ENCODE peak calls at places on chromosomes 13 and 19, in six cellular contexts. One of them, this sample, is unnamed.

GRCh38 chr13:108987488-108987887 is 358.1 kb downstream of the MYO16 start:
- DNase-seq in NCI-H1105: no peak
- DNase-seq in left ventricle myocardium superior: no peak
- DNase-seq in psoas muscle: no peak
- DNase-seq in EL: no peak
- DNase-seq in sciatic nerve: no peak
- DNase-seq in this sample: no peak

GRCh38 chr13:50735071-50735470 is 108.4 kb downstream of the DLEU7 start:
- DNase-seq in NCI-H1105: no peak
- DNase-seq in left ventricle myocardium superior: no peak
- DNase-seq in psoas muscle: no peak
- DNase-seq in EL: no peak
- DNase-seq in sciatic nerve: no peak
- DNase-seq in this sample: no peak

GRCh38 chr13:20160346-20161274 is at the start of gene GJA3:
- DNase-seq in NCI-H1105: peak
- DNase-seq in left ventricle myocardium superior: peak
- DNase-seq in psoas muscle: no peak
- DNase-seq in EL: peak
- DNase-seq in sciatic nerve: no peak
- DNase-seq in this sample: no peak

GRCh38 chr19:28874742-28875141 is 338.2 kb downstream of the UQCRFS1 start:
- DNase-seq in NCI-H1105: peak
- DNase-seq in left ventricle myocardium superior: no peak
- DNase-seq in psoas muscle: no peak
- DNase-seq in EL: no peak
- DNase-seq in sciatic nerve: no peak
- DNase-seq in this sample: no peak

GRCh38 chr13:44921931-44922758 is 67.1 kb downstream of the NUFIP1 start:
- DNase-seq in NCI-H1105: no peak
- DNase-seq in left ventricle myocardium superior: no peak
- DNase-seq in psoas muscle: peak
- DNase-seq in EL: peak
- DNase-seq in sciatic nerve: no peak
- DNase-seq in this sample: no peak

GRCh38 chr19:21571316-21571715 is 65.9 kb downstream of the ZNF429 start:
- DNase-seq in NCI-H1105: no peak
- DNase-seq in left ventricle myocardium superior: no peak
- DNase-seq in psoas muscle: no peak
- DNase-seq in EL: no peak
- DNase-seq in sciatic nerve: no peak
- DNase-seq in this sample: no peak

GRCh38 chr13:112532837-112533745 is 54.9 kb downstream of the TUBGCP3 start:
- DNase-seq in NCI-H1105: no peak
- DNase-seq in left ventricle myocardium superior: no peak
- DNase-seq in psoas muscle: no peak
- DNase-seq in EL: no peak
- DNase-seq in sciatic nerve: no peak
- DNase-seq in this sample: no peak

GRCh38 chr13:43784491-43784890 is 2.3 kb downstream of the ENOX1 start:
- DNase-seq in NCI-H1105: no peak
- DNase-seq in left ventricle myocardium superior: no peak
- DNase-seq in psoas muscle: no peak
- DNase-seq in EL: no peak
- DNase-seq in sciatic nerve: no peak
- DNase-seq in this sample: no peak

GRCh38 chr19:55486043-55486970 is 1.3 kb downstream of the NAT14 start:
- DNase-seq in NCI-H1105: no peak
- DNase-seq in left ventricle myocardium superior: peak
- DNase-seq in psoas muscle: peak
- DNase-seq in EL: no peak
- DNase-seq in sciatic nerve: no peak
- DNase-seq in this sample: no peak

GRCh38 chr13:27177852-27178251 is 6.2 kb upstream of the USP12 start:
- DNase-seq in NCI-H1105: no peak
- DNase-seq in left ventricle myocardium superior: no peak
- DNase-seq in psoas muscle: no peak
- DNase-seq in EL: no peak
- DNase-seq in sciatic nerve: no peak
- DNase-seq in this sample: no peak

GRCh38 chr19:18194554-18195238 is 1.7 kb downstream of the MPV17L2 start:
- DNase-seq in NCI-H1105: no peak
- DNase-seq in left ventricle myocardium superior: peak
- DNase-seq in psoas muscle: peak
- DNase-seq in EL: peak
- DNase-seq in sciatic nerve: peak
- DNase-seq in this sample: no peak

GRCh38 chr19:19642506-19643157 is 825 bp downstream of the GMIP start:
- DNase-seq in NCI-H1105: no peak
- DNase-seq in left ventricle myocardium superior: no peak
- DNase-seq in psoas muscle: no peak
- DNase-seq in EL: peak
- DNase-seq in sciatic nerve: no peak
- DNase-seq in this sample: no peak

GRCh38 chr13:106357198-106357597 is 178.3 kb downstream of the EFNB2 start:
- DNase-seq in NCI-H1105: no peak
- DNase-seq in left ventricle myocardium superior: no peak
- DNase-seq in psoas muscle: no peak
- DNase-seq in EL: no peak
- DNase-seq in sciatic nerve: no peak
- DNase-seq in this sample: no peak

GRCh38 chr19:56538761-56539263 is at the start of gene ZFP28:
- DNase-seq in NCI-H1105: no peak
- DNase-seq in left ventricle myocardium superior: peak
- DNase-seq in psoas muscle: peak
- DNase-seq in EL: no peak
- DNase-seq in sciatic nerve: peak
- DNase-seq in this sample: peak

GRCh38 chr19:33388231-33388816 is 14.8 kb downstream of the CEBPG start:
- DNase-seq in NCI-H1105: no peak
- DNase-seq in left ventricle myocardium superior: peak
- DNase-seq in psoas muscle: peak
- DNase-seq in EL: no peak
- DNase-seq in sciatic nerve: peak
- DNase-seq in this sample: no peak

GRCh38 chr19:33125929-33126388 is 6.0 kb upstream of the WDR88 start:
- DNase-seq in NCI-H1105: peak
- DNase-seq in left ventricle myocardium superior: peak
- DNase-seq in psoas muscle: peak
- DNase-seq in EL: peak
- DNase-seq in sciatic nerve: no peak
- DNase-seq in this sample: peak

GRCh38 chr13:54628383-54628782 is 1599.8 kb downstream of the OLFM4 start:
- DNase-seq in NCI-H1105: no peak
- DNase-seq in left ventricle myocardium superior: no peak
- DNase-seq in psoas muscle: no peak
- DNase-seq in EL: no peak
- DNase-seq in sciatic nerve: no peak
- DNase-seq in this sample: no peak

GRCh38 chr13:40178130-40178529 is 488.3 kb downstream of the FOXO1 start:
- DNase-seq in NCI-H1105: no peak
- DNase-seq in left ventricle myocardium superior: no peak
- DNase-seq in psoas muscle: no peak
- DNase-seq in EL: no peak
- DNase-seq in sciatic nerve: no peak
- DNase-seq in this sample: no peak

GRCh38 chr13:114264886-114265611 is 16.4 kb upstream of the UPF3A start:
- DNase-seq in NCI-H1105: no peak
- DNase-seq in left ventricle myocardium superior: no peak
- DNase-seq in psoas muscle: no peak
- DNase-seq in EL: peak
- DNase-seq in sciatic nerve: no peak
- DNase-seq in this sample: no peak

GRCh38 chr19:42076375-42076944 is 494 bp downstream of the ZNF574 start:
- DNase-seq in NCI-H1105: no peak
- DNase-seq in left ventricle myocardium superior: no peak
- DNase-seq in psoas muscle: peak
- DNase-seq in EL: no peak
- DNase-seq in sciatic nerve: peak
- DNase-seq in this sample: no peak

GRCh38 chr13:40570930-40571329 is 95.5 kb downstream of the FOXO1 start:
- DNase-seq in NCI-H1105: no peak
- DNase-seq in left ventricle myocardium superior: no peak
- DNase-seq in psoas muscle: no peak
- DNase-seq in EL: no peak
- DNase-seq in sciatic nerve: no peak
- DNase-seq in this sample: no peak

GRCh38 chr13:53191091-53191490 is 162.5 kb downstream of the OLFM4 start:
- DNase-seq in NCI-H1105: no peak
- DNase-seq in left ventricle myocardium superior: no peak
- DNase-seq in psoas muscle: no peak
- DNase-seq in EL: peak
- DNase-seq in sciatic nerve: no peak
- DNase-seq in this sample: no peak

GRCh38 chr19:56543776-56544175 is 5.0 kb downstream of the ZFP28 start:
- DNase-seq in NCI-H1105: no peak
- DNase-seq in left ventricle myocardium superior: no peak
- DNase-seq in psoas muscle: no peak
- DNase-seq in EL: no peak
- DNase-seq in sciatic nerve: no peak
- DNase-seq in this sample: no peak

GRCh38 chr19:7497292-7497691 is 8.5 kb upstream of the PEX11G start:
- DNase-seq in NCI-H1105: no peak
- DNase-seq in left ventricle myocardium superior: no peak
- DNase-seq in psoas muscle: no peak
- DNase-seq in EL: no peak
- DNase-seq in sciatic nerve: no peak
- DNase-seq in this sample: no peak

GRCh38 chr19:38266981-38267597 is 2.7 kb downstream of the SPINT2 start:
- DNase-seq in NCI-H1105: no peak
- DNase-seq in left ventricle myocardium superior: no peak
- DNase-seq in psoas muscle: no peak
- DNase-seq in EL: peak
- DNase-seq in sciatic nerve: no peak
- DNase-seq in this sample: no peak

GRCh38 chr13:22278336-22278929 is 607.6 kb downstream of the FGF9 start:
- DNase-seq in NCI-H1105: peak
- DNase-seq in left ventricle myocardium superior: peak
- DNase-seq in psoas muscle: no peak
- DNase-seq in EL: no peak
- DNase-seq in sciatic nerve: peak
- DNase-seq in this sample: peak

GRCh38 chr19:1016647-1017114 is 4.2 kb downstream of the TMEM259 start:
- DNase-seq in NCI-H1105: no peak
- DNase-seq in left ventricle myocardium superior: no peak
- DNase-seq in psoas muscle: peak
- DNase-seq in EL: peak
- DNase-seq in sciatic nerve: no peak
- DNase-seq in this sample: no peak

GRCh38 chr13:83845121-83845520 is 37.2 kb downstream of the SLITRK1 start:
- DNase-seq in NCI-H1105: no peak
- DNase-seq in left ventricle myocardium superior: no peak
- DNase-seq in psoas muscle: no peak
- DNase-seq in EL: peak
- DNase-seq in sciatic nerve: no peak
- DNase-seq in this sample: no peak

GRCh38 chr19:39509233-39509632 is 5.7 kb upstream of the SELENOV start:
- DNase-seq in NCI-H1105: no peak
- DNase-seq in left ventricle myocardium superior: no peak
- DNase-seq in psoas muscle: no peak
- DNase-seq in EL: no peak
- DNase-seq in sciatic nerve: no peak
- DNase-seq in this sample: no peak

GRCh38 chr19:5261151-5261890 is 79.3 kb downstream of the PTPRS start:
- DNase-seq in NCI-H1105: no peak
- DNase-seq in left ventricle myocardium superior: no peak
- DNase-seq in psoas muscle: peak
- DNase-seq in EL: no peak
- DNase-seq in sciatic nerve: no peak
- DNase-seq in this sample: no peak

GRCh38 chr19:18401580-18402112 is 4.2 kb upstream of the LRRC25 start:
- DNase-seq in NCI-H1105: no peak
- DNase-seq in left ventricle myocardium superior: peak
- DNase-seq in psoas muscle: peak
- DNase-seq in EL: peak
- DNase-seq in sciatic nerve: peak
- DNase-seq in this sample: peak

GRCh38 chr13:94123543-94123942 is 355.9 kb downstream of the DCT start:
- DNase-seq in NCI-H1105: no peak
- DNase-seq in left ventricle myocardium superior: no peak
- DNase-seq in psoas muscle: no peak
- DNase-seq in EL: no peak
- DNase-seq in sciatic nerve: no peak
- DNase-seq in this sample: no peak

GRCh38 chr19:54172764-54173699 is at the start of gene TMC4:
- DNase-seq in NCI-H1105: peak
- DNase-seq in left ventricle myocardium superior: no peak
- DNase-seq in psoas muscle: no peak
- DNase-seq in EL: peak
- DNase-seq in sciatic nerve: no peak
- DNase-seq in this sample: peak

GRCh38 chr13:44003481-44003880 is 123.8 kb downstream of the LACC1 start:
- DNase-seq in NCI-H1105: no peak
- DNase-seq in left ventricle myocardium superior: no peak
- DNase-seq in psoas muscle: no peak
- DNase-seq in EL: no peak
- DNase-seq in sciatic nerve: no peak
- DNase-seq in this sample: no peak

GRCh38 chr13:37561031-37561430 is 37.5 kb downstream of the POSTN start:
- DNase-seq in NCI-H1105: no peak
- DNase-seq in left ventricle myocardium superior: no peak
- DNase-seq in psoas muscle: no peak
- DNase-seq in EL: no peak
- DNase-seq in sciatic nerve: no peak
- DNase-seq in this sample: no peak

GRCh38 chr19:46295401-46296308 is 1.2 kb upstream of the HIF3A start:
- DNase-seq in NCI-H1105: no peak
- DNase-seq in left ventricle myocardium superior: no peak
- DNase-seq in psoas muscle: peak
- DNase-seq in EL: no peak
- DNase-seq in sciatic nerve: no peak
- DNase-seq in this sample: no peak

GRCh38 chr13:89890806-89891205 is 1456.7 kb upstream of the MIR17HG start:
- DNase-seq in NCI-H1105: no peak
- DNase-seq in left ventricle myocardium superior: no peak
- DNase-seq in psoas muscle: no peak
- DNase-seq in EL: no peak
- DNase-seq in sciatic nerve: no peak
- DNase-seq in this sample: no peak

GRCh38 chr19:8126511-8126910 is 22.9 kb downstream of the FBN3 start:
- DNase-seq in NCI-H1105: no peak
- DNase-seq in left ventricle myocardium superior: no peak
- DNase-seq in psoas muscle: no peak
- DNase-seq in EL: no peak
- DNase-seq in sciatic nerve: no peak
- DNase-seq in this sample: no peak

GRCh38 chr19:35013047-35013819 is 13.1 kb downstream of the GRAMD1A start:
- DNase-seq in NCI-H1105: peak
- DNase-seq in left ventricle myocardium superior: peak
- DNase-seq in psoas muscle: peak
- DNase-seq in EL: peak
- DNase-seq in sciatic nerve: peak
- DNase-seq in this sample: no peak

GRCh38 chr19:55082023-55082851 is 6.6 kb downstream of the EPS8L1 start:
- DNase-seq in NCI-H1105: no peak
- DNase-seq in left ventricle myocardium superior: peak
- DNase-seq in psoas muscle: no peak
- DNase-seq in EL: peak
- DNase-seq in sciatic nerve: no peak
- DNase-seq in this sample: no peak